ENCODE peak calls at places on chromosomes 11 and 22, in eight cellular contexts. R is GM18507; F is NCI-H1417; C is activated CD4-positive, alpha-beta T cell treated with anti-CD3 and anti-CD28 coated beads, Interleukin-2, amount 50 U/mL, for 1 hour; O is left ventricle myocardium inferior; Z is NCI-H82; D is fibroblast of the conjunctiva; E is ELR. K is an unnamed sample.

GRCh38 chr11:44874284-44874683 is 76.4 kb downstream of the TP53I11 start:
- DNase-seq in D (no peak), R (no peak), F (no peak), Z (no peak), C (no peak), O (no peak), E (no peak), K (no peak)

GRCh38 chr11:1931791-1932480 is 12.4 kb downstream of the TNNT3 start:
- DNase-seq in E (no peak), D (no peak), O (no peak), F (no peak), Z (no peak), R (no peak), C (no peak), K (no peak)

GRCh38 chr11:37724305-37724704 is 1126.3 kb upstream of the RAG2 start:
- DNase-seq in F (no peak), O (no peak), R (no peak), C (no peak), E (no peak), D (no peak), Z (no peak), K (no peak)

GRCh38 chr22:45544588-45545170 is 42.0 kb downstream of the FBLN1 start:
- DNase-seq in D (peak), E (no peak), O (peak), C (no peak), R (no peak), F (no peak), Z (no peak), K (no peak)

GRCh38 chr11:134071306-134071705 is 2.4 kb downstream of the JAM3 start:
- DNase-seq in O (no peak), F (peak), R (no peak), Z (no peak), C (no peak), D (no peak), E (no peak), K (no peak)

GRCh38 chr11:67523556-67524479 is 572 bp upstream of the CABP2 start:
- DNase-seq in Z (peak), R (no peak), C (no peak), E (no peak), O (no peak), D (no peak), F (no peak), K (no peak)

GRCh38 chr11:20790622-20791021 is 121.2 kb downstream of the NELL1 start:
- DNase-seq in R (no peak), Z (no peak), C (no peak), F (no peak), O (no peak), D (no peak), E (no peak), K (no peak)

GRCh38 chr11:75212463-75212862 is 28.1 kb upstream of the TPBGL start:
- DNase-seq in R (no peak), F (no peak), O (no peak), C (no peak), E (no peak), D (no peak), Z (no peak), K (no peak)

GRCh38 chr11:16124390-16124789 is 232.0 kb downstream of the SOX6 start:
- DNase-seq in C (no peak), E (no peak), O (no peak), D (no peak), R (no peak), Z (no peak), F (no peak), K (no peak)

GRCh38 chr22:46219650-46220049 is 30.4 kb downstream of the CDPF1 start:
- DNase-seq in Z (no peak), D (no peak), E (no peak), C (no peak), R (peak), F (no peak), O (no peak), K (no peak)